ENCODE peak calls at places on chromosomes 2 and 18, in five cellular contexts. One of them, this sample, is unnamed.

GRCh38 chr2:65003037-65003436 is 13.8 kb downstream of the SLC1A4 start:
- DNase-seq in iPS-NIHi11: no peak
- DNase-seq in AG08396: no peak
- DNase-seq in globus pallidus: no peak
- DNase-seq in ecto neural progenitor cell: no peak
- DNase-seq in this sample: no peak

GRCh38 chr2:46984642-46985476 is 69.3 kb upstream of the MCFD2 start:
- DNase-seq in iPS-NIHi11: no peak
- DNase-seq in AG08396: peak
- DNase-seq in globus pallidus: peak
- DNase-seq in ecto neural progenitor cell: no peak
- DNase-seq in this sample: peak

GRCh38 chr2:118993392-118993752 is 51.4 kb downstream of the MARCO start:
- DNase-seq in iPS-NIHi11: no peak
- DNase-seq in AG08396: no peak
- DNase-seq in globus pallidus: no peak
- DNase-seq in ecto neural progenitor cell: no peak
- DNase-seq in this sample: no peak

GRCh38 chr2:96359310-96359709 is 23.7 kb downstream of the NCAPH start:
- DNase-seq in iPS-NIHi11: peak
- DNase-seq in AG08396: no peak
- DNase-seq in globus pallidus: peak
- DNase-seq in ecto neural progenitor cell: no peak
- DNase-seq in this sample: no peak

GRCh38 chr2:161044095-161044874 is 115.9 kb upstream of the TANK start:
- DNase-seq in iPS-NIHi11: no peak
- DNase-seq in AG08396: no peak
- DNase-seq in globus pallidus: no peak
- DNase-seq in ecto neural progenitor cell: no peak
- DNase-seq in this sample: no peak

GRCh38 chr2:142940606-142941223 is 63.3 kb downstream of the KYNU start:
- DNase-seq in iPS-NIHi11: no peak
- DNase-seq in AG08396: no peak
- DNase-seq in globus pallidus: no peak
- DNase-seq in ecto neural progenitor cell: no peak
- DNase-seq in this sample: no peak

GRCh38 chr18:78904179-78904531 is 75.5 kb upstream of the SALL3 start:
- DNase-seq in iPS-NIHi11: no peak
- DNase-seq in AG08396: no peak
- DNase-seq in globus pallidus: no peak
- DNase-seq in ecto neural progenitor cell: peak
- DNase-seq in this sample: no peak

GRCh38 chr2:236706288-236706687 is 136.7 kb downstream of the ACKR3 start:
- DNase-seq in iPS-NIHi11: no peak
- DNase-seq in AG08396: no peak
- DNase-seq in globus pallidus: no peak
- DNase-seq in ecto neural progenitor cell: no peak
- DNase-seq in this sample: no peak

GRCh38 chr2:222572264-222572721 is 83.6 kb downstream of the FARSB start:
- DNase-seq in iPS-NIHi11: no peak
- DNase-seq in AG08396: no peak
- DNase-seq in globus pallidus: no peak
- DNase-seq in ecto neural progenitor cell: no peak
- DNase-seq in this sample: peak

GRCh38 chr2:229980440-229981184 is 58.3 kb downstream of the FBXO36 start:
- DNase-seq in iPS-NIHi11: peak
- DNase-seq in AG08396: peak
- DNase-seq in globus pallidus: peak
- DNase-seq in ecto neural progenitor cell: peak
- DNase-seq in this sample: peak

GRCh38 chr2:165011199-165011598 is 55.9 kb upstream of the SLC38A11 start:
- DNase-seq in iPS-NIHi11: no peak
- DNase-seq in AG08396: no peak
- DNase-seq in globus pallidus: no peak
- DNase-seq in ecto neural progenitor cell: no peak
- DNase-seq in this sample: peak

GRCh38 chr2:9652898-9653479 is 22.2 kb upstream of the YWHAQ start:
- DNase-seq in iPS-NIHi11: no peak
- DNase-seq in AG08396: no peak
- DNase-seq in globus pallidus: peak
- DNase-seq in ecto neural progenitor cell: no peak
- DNase-seq in this sample: no peak

GRCh38 chr2:195620499-195620898 is 36.5 kb upstream of the SLC39A10 start:
- DNase-seq in iPS-NIHi11: no peak
- DNase-seq in AG08396: no peak
- DNase-seq in globus pallidus: no peak
- DNase-seq in ecto neural progenitor cell: no peak
- DNase-seq in this sample: no peak

GRCh38 chr2:73268831-73269685 is 15.2 kb downstream of the FBXO41 start:
- DNase-seq in iPS-NIHi11: peak
- DNase-seq in AG08396: peak
- DNase-seq in globus pallidus: no peak
- DNase-seq in ecto neural progenitor cell: peak
- DNase-seq in this sample: no peak

GRCh38 chr2:182784777-182785176 is 68.7 kb downstream of the DNAJC10 start:
- DNase-seq in iPS-NIHi11: peak
- DNase-seq in AG08396: no peak
- DNase-seq in globus pallidus: peak
- DNase-seq in ecto neural progenitor cell: no peak
- DNase-seq in this sample: peak

GRCh38 chr2:85511008-85511895 is 27.7 kb upstream of the MAT2A start:
- DNase-seq in iPS-NIHi11: no peak
- DNase-seq in AG08396: no peak
- DNase-seq in globus pallidus: no peak
- DNase-seq in ecto neural progenitor cell: no peak
- DNase-seq in this sample: no peak

GRCh38 chr2:62409442-62409841 is 96.6 kb downstream of the TMEM17 start:
- DNase-seq in iPS-NIHi11: no peak
- DNase-seq in AG08396: no peak
- DNase-seq in globus pallidus: no peak
- DNase-seq in ecto neural progenitor cell: no peak
- DNase-seq in this sample: no peak

GRCh38 chr2:127584047-127584446 is 48.6 kb downstream of the MYO7B start:
- DNase-seq in iPS-NIHi11: no peak
- DNase-seq in AG08396: no peak
- DNase-seq in globus pallidus: no peak
- DNase-seq in ecto neural progenitor cell: peak
- DNase-seq in this sample: no peak

GRCh38 chr2:133438026-133438425 is 130.2 kb downstream of the NCKAP5 start:
- DNase-seq in iPS-NIHi11: no peak
- DNase-seq in AG08396: no peak
- DNase-seq in globus pallidus: no peak
- DNase-seq in ecto neural progenitor cell: no peak
- DNase-seq in this sample: no peak

GRCh38 chr2:160928854-160929301 is 231.3 kb upstream of the TANK start:
- DNase-seq in iPS-NIHi11: no peak
- DNase-seq in AG08396: no peak
- DNase-seq in globus pallidus: no peak
- DNase-seq in ecto neural progenitor cell: no peak
- DNase-seq in this sample: no peak

GRCh38 chr2:12347049-12347448 is 369.7 kb upstream of the TRIB2 start:
- DNase-seq in iPS-NIHi11: no peak
- DNase-seq in AG08396: no peak
- DNase-seq in globus pallidus: no peak
- DNase-seq in ecto neural progenitor cell: no peak
- DNase-seq in this sample: peak

GRCh38 chr2:1766851-1767771 is 22.8 kb upstream of the PXDN start:
- DNase-seq in iPS-NIHi11: no peak
- DNase-seq in AG08396: no peak
- DNase-seq in globus pallidus: no peak
- DNase-seq in ecto neural progenitor cell: peak
- DNase-seq in this sample: no peak

GRCh38 chr18:48803518-48803917 is 147.2 kb downstream of the SMAD7 start:
- DNase-seq in iPS-NIHi11: no peak
- DNase-seq in AG08396: no peak
- DNase-seq in globus pallidus: no peak
- DNase-seq in ecto neural progenitor cell: peak
- DNase-seq in this sample: no peak

GRCh38 chr2:12738112-12738485 is 21.4 kb downstream of the TRIB2 start:
- DNase-seq in iPS-NIHi11: no peak
- DNase-seq in AG08396: no peak
- DNase-seq in globus pallidus: no peak
- DNase-seq in ecto neural progenitor cell: no peak
- DNase-seq in this sample: no peak

GRCh38 chr2:142306126-142306525 is 175.3 kb upstream of the LRP1B start:
- DNase-seq in iPS-NIHi11: no peak
- DNase-seq in AG08396: no peak
- DNase-seq in globus pallidus: no peak
- DNase-seq in ecto neural progenitor cell: no peak
- DNase-seq in this sample: no peak

GRCh38 chr2:114543106-114543806 is 100.8 kb downstream of the DPP10 start:
- DNase-seq in iPS-NIHi11: peak
- DNase-seq in AG08396: no peak
- DNase-seq in globus pallidus: no peak
- DNase-seq in ecto neural progenitor cell: no peak
- DNase-seq in this sample: no peak

GRCh38 chr2:199100326-199101110 is 357.2 kb downstream of the SATB2 start:
- DNase-seq in iPS-NIHi11: no peak
- DNase-seq in AG08396: no peak
- DNase-seq in globus pallidus: no peak
- DNase-seq in ecto neural progenitor cell: no peak
- DNase-seq in this sample: no peak

GRCh38 chr18:12741351-12741750 is 38.5 kb downstream of the PSMG2 start:
- DNase-seq in iPS-NIHi11: no peak
- DNase-seq in AG08396: no peak
- DNase-seq in globus pallidus: no peak
- DNase-seq in ecto neural progenitor cell: no peak
- DNase-seq in this sample: peak